ENCODE peak calls at places on chromosomes 12 and 14, in ten cellular contexts. X is sigmoid colon; Z is transverse colon; Y is psoas muscle; K is CD8-positive, alpha-beta memory T cell; J is thoracic aorta; T is CD8-positive, alpha-beta T cell; I is mammary epithelial cell; R is A549; S is lung. O is an unnamed sample. For H3K4me1, the result is how much of the 10 kb centered on the place peaks cover.

GRCh38 chr12:11576104-11576503 is 73.4 kb upstream of the ETV6 start:
- DNase-seq in I (peak), Y (no peak), K (no peak), T (no peak), R (peak), X (peak), Z (no peak), J (no peak), S (no peak), O (no peak)

GRCh38 chr12:108589028-108589839 is 8.7 kb downstream of the TMEM119 start:
- DNase-seq in Y (no peak), X (no peak), T (no peak), R (no peak), I (no peak), K (peak), J (no peak), Z (no peak), S (no peak), O (no peak)

GRCh38 chr12:106323537-106323936 is 21.0 kb downstream of the TCP11L2 start:
- DNase-seq in X (no peak), Y (no peak), T (no peak), R (no peak), S (no peak), I (no peak), Z (no peak), J (no peak), K (no peak), O (no peak)

GRCh38 chr12:101962486-101962885 is 85.1 kb downstream of the DRAM1 start:
- DNase-seq in K (no peak), R (no peak), I (peak), X (no peak), T (no peak), Z (no peak), Y (no peak), J (no peak), S (peak), O (no peak)

GRCh38 chr14:76304536-76305473 is 71.1 kb upstream of the ESRRB start:
- DNase-seq in S (no peak), T (no peak), Z (no peak), Y (no peak), K (no peak), X (no peak), R (no peak), I (no peak), J (no peak), O (no peak)

GRCh38 chr12:54891717-54892478 is 37.6 kb downstream of the MUCL1 start:
- DNase-seq in I (no peak), R (peak), T (no peak), S (peak), K (no peak), X (no peak), Y (no peak), J (no peak), Z (peak), O (no peak)

GRCh38 chr12:89578499-89578898 is 52.7 kb upstream of the POC1B start:
- DNase-seq in T (no peak), K (no peak), J (no peak), X (no peak), I (no peak), Z (no peak), R (no peak), Y (no peak), S (no peak), O (no peak)

GRCh38 chr14:31138301-31138700 is 69.3 kb downstream of the HECTD1 start:
- DNase-seq in K (no peak), J (no peak), S (no peak), I (no peak), T (no peak), Z (no peak), R (no peak), Y (no peak), X (no peak), O (no peak)

GRCh38 chr12:67667276-67668073 is 18.9 kb downstream of the DYRK2 start:
- DNase-seq in T (no peak), R (no peak), S (peak), X (peak), K (no peak), I (no peak), Z (peak), J (no peak), Y (peak), O (peak)

GRCh38 chr14:80653951-80654350 is 287.6 kb downstream of the CEP128 start:
- DNase-seq in J (no peak), T (no peak), K (no peak), Z (no peak), I (no peak), S (no peak), Y (no peak), X (no peak), R (no peak), O (no peak)

GRCh38 chr12:102474438-102475064 is 5.8 kb downstream of the IGF1 start:
- DNase-seq in Y (no peak), K (no peak), T (no peak), J (no peak), X (no peak), R (peak), Z (no peak), I (peak), S (no peak), O (no peak)

GRCh38 chr14:94025720-94026119 is 420 bp upstream of the OTUB2 start:
- DNase-seq in Y (no peak), Z (no peak), T (no peak), R (no peak), K (no peak), J (no peak), X (no peak), I (no peak), S (no peak), O (no peak)

GRCh38 chr12:116141110-116141832 is 136.2 kb downstream of the MED13L start:
- DNase-seq in Z (no peak), K (no peak), S (no peak), J (no peak), Y (no peak), X (no peak), R (no peak), I (no peak), T (no peak), O (no peak)

GRCh38 chr14:103164786-103165185 is 41.5 kb downstream of the TNFAIP2 start:
- DNase-seq in T (no peak), X (no peak), Z (no peak), J (no peak), R (no peak), K (no peak), S (no peak), I (no peak), Y (no peak), O (no peak)

GRCh38 chr14:89428556-89429196 is 11.6 kb upstream of the FOXN3 start:
- DNase-seq in R (no peak), K (no peak), T (no peak), J (no peak), Z (no peak), Y (peak), S (no peak), X (peak), I (peak), O (no peak)

GRCh38 chr14:41476526-41476925 is 130.2 kb upstream of the LRFN5 start:
- DNase-seq in X (no peak), R (no peak), Y (no peak), T (no peak), I (peak), S (no peak), Z (no peak), K (no peak), J (no peak), O (no peak)

GRCh38 chr12:23817345-23817744 is 132.1 kb downstream of the SOX5 start:
- DNase-seq in Y (no peak), R (no peak), K (no peak), T (no peak), S (no peak), I (no peak), Z (no peak), X (no peak), J (no peak), O (no peak)

GRCh38 chr12:14656846-14657245 is 39.6 kb downstream of the GUCY2C start:
- DNase-seq in K (no peak), T (no peak), X (no peak), I (no peak), Z (no peak), R (no peak), S (no peak), Y (no peak), J (no peak), O (no peak)

GRCh38 chr14:99537399-99537798 is 56.2 kb downstream of the CCNK start:
- DNase-seq in J (no peak), T (no peak), Z (peak), K (no peak), Y (no peak), X (peak), R (peak), S (no peak), I (peak), O (no peak)

GRCh38 chr14:21860172-21860571 is 186.6 kb upstream of the OR4E1 start:
- DNase-seq in Y (no peak), I (peak), Z (no peak), R (peak), X (no peak), S (no peak), J (no peak), K (peak), T (no peak), O (no peak)

GRCh38 chr12:81077686-81078441 is at the start of gene ACSS3:
- DNase-seq in K (no peak), Y (peak), R (no peak), I (no peak), J (peak), T (no peak), S (peak), Z (no peak), X (peak), O (peak)

GRCh38 chr12:98741229-98741614 is 96.1 kb downstream of the APAF1 start:
- DNase-seq in J (no peak), X (no peak), Z (no peak), R (no peak), Y (no peak), S (no peak), K (no peak), I (peak), T (no peak), O (no peak)

GRCh38 chr12:22527999-22528398 is 16.3 kb downstream of the C2CD5 start:
- DNase-seq in J (no peak), T (no peak), S (no peak), X (no peak), I (no peak), R (no peak), Y (no peak), K (no peak), Z (no peak), O (no peak)

GRCh38 chr14:37623552-37623951 is 28.1 kb downstream of the TTC6 start:
- DNase-seq in R (peak), T (no peak), S (no peak), X (no peak), J (no peak), K (no peak), Z (no peak), I (peak), Y (no peak), O (no peak)

GRCh38 chr12:20616093-20616492 is 79.0 kb upstream of the SLCO1C1 start:
- DNase-seq in K (no peak), S (no peak), I (no peak), J (no peak), Y (no peak), R (no peak), T (no peak), Z (no peak), X (no peak), O (no peak)
- H3K4me1 ChIP-seq in K (under half), S (under half), I (under half), J (under half), Y (under half), R (under half), T (under half), Z (under half), X (under half), O (under half)

GRCh38 chr14:33375781-33376180 is 437.1 kb downstream of the NPAS3 start:
- DNase-seq in S (no peak), K (no peak), I (no peak), X (no peak), J (no peak), R (no peak), Y (no peak), Z (no peak), T (no peak), O (no peak)

GRCh38 chr14:33377596-33378390 is 439.1 kb downstream of the NPAS3 start:
- DNase-seq in S (no peak), J (no peak), R (no peak), T (no peak), Z (no peak), X (no peak), K (no peak), Y (no peak), I (no peak), O (no peak)

GRCh38 chr14:33376510-33376909 is 437.8 kb downstream of the NPAS3 start:
- DNase-seq in J (no peak), K (no peak), R (no peak), I (no peak), S (no peak), T (no peak), Y (no peak), X (no peak), Z (peak), O (no peak)
- H3K4me1 ChIP-seq in J (under half), K (under half), R (under half), I (under half), S (under half), T (under half), Y (under half), X (under half), Z (under half), O (under half)

DNA sequence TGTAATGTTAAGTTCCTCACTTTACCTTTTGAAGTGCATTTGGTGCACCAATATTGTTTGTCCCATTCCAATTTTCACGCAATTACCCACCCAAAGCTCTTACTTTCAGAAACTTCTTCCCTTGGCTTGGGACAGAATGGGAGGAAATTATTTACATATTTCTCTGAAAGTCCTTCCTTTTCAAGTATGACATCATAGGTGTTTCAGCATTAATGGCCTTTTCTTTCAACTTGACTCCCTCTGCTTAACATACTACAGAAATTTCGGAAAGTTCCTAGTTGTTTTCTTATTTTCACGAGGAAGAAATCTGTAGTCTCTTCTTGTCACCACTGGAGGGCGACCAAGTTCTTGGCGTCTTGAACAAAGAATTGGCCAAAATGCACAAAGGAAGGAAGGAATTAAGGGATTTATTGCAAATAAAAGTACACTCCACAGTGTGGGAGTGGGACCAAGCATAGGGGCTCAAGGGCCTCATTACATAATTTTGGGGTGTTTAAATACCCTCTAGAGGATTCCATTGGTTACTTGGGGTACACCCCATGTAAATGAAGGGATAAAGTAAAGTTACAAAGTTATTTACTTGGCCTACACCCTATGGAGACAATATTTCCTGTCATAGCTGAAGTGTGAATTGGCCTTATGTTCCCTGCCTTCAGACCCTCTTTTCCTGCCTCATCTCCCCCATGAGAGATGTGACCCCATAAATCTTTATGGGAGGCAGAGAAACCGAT is 70.5 kb downstream of the RPL10L start:
- DNase-seq in I (peak), J (no peak), T (no peak), K (no peak), X (no peak), R (peak), Z (peak), Y (no peak), S (no peak), O (no peak)
- H3K4me1 ChIP-seq in I (under half), J (under half), T (under half), K (under half), X (under half), R (under half), Z (under half), Y (under half), S (under half), O (under half)

GRCh38 chr14:68653108-68653507 is 139.8 kb downstream of the ZFP36L1 start:
- DNase-seq in X (no peak), S (no peak), K (no peak), T (no peak), R (no peak), I (no peak), Z (no peak), J (no peak), Y (no peak), O (no peak)

GRCh38 chr14:68651652-68652432 is 141.0 kb downstream of the ZFP36L1 start:
- DNase-seq in T (peak), J (no peak), R (no peak), X (peak), Y (no peak), I (no peak), S (no peak), Z (no peak), K (no peak), O (no peak)

GRCh38 chr14:68651075-68651474 is 141.8 kb downstream of the ZFP36L1 start:
- DNase-seq in J (no peak), K (no peak), Z (no peak), T (no peak), Y (no peak), I (no peak), X (no peak), S (no peak), R (no peak), O (no peak)

GRCh38 chr14:68653754-68654153 is 139.1 kb downstream of the ZFP36L1 start:
- DNase-seq in X (no peak), Z (no peak), Y (no peak), K (no peak), R (no peak), I (no peak), J (no peak), T (no peak), S (no peak), O (no peak)

GRCh38 chr14:68652433-68652690 is 140.5 kb downstream of the ZFP36L1 start:
- DNase-seq in Z (no peak), J (no peak), T (no peak), X (no peak), R (no peak), K (no peak), I (no peak), S (no peak), Y (no peak), O (no peak)
- H3K4me1 ChIP-seq in Z (under half), J (under half), T (under half), X (half or more), R (under half), K (under half), I (under half), S (under half), Y (under half), O (under half)

DNA sequence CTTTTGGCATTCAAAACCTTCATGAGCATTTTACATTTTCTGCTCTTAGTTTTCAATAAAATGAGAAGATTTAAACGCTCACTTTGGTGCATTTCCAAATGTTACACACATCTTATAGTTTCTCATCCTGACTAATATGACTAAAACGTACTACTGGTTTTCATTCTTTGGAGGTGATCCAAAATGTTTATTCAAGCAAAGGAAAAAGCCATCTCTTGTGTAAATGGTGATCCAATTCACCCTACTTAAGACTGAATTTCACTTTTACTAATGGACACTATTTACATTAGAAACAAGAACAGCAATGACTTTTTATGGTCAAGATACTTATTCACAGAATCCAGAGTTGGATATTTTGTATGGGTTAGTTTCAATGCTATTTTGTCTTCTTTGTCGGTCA is 86.6 kb downstream of the KITLG start:
- DNase-seq in Z (no peak), T (no peak), R (no peak), K (no peak), S (no peak), I (peak), X (no peak), Y (no peak), J (no peak), O (no peak)
- H3K4me1 ChIP-seq in Z (under half), T (under half), R (under half), K (under half), S (under half), I (under half), X (under half), Y (under half), J (under half), O (under half)

DNA sequence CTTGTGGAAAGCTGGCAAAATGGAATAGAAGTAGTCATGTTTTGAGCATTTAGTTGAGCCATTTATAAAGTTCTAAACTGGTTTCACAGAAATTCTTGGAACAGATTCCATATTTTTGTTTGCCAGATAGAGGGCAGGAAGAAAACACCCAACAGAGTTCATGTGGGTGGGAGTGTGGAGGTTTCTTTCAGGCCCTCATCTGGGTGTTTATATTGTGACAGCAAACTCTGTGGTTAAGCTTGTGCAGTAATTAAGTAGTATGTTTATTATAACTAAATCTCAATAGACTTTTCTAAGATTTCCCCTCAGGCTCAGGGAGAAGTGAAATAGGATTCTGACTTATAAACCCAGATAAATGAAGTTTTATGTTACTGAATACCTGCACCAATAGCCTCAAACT is 57.4 kb downstream of the SPPL3 start:
- DNase-seq in X (no peak), Y (no peak), R (no peak), Z (no peak), T (no peak), I (no peak), K (no peak), J (no peak), S (no peak), O (no peak)
- H3K4me1 ChIP-seq in X (half or more), Y (half or more), R (under half), Z (under half), T (under half), I (under half), K (under half), J (under half), S (under half), O (half or more)

DNA sequence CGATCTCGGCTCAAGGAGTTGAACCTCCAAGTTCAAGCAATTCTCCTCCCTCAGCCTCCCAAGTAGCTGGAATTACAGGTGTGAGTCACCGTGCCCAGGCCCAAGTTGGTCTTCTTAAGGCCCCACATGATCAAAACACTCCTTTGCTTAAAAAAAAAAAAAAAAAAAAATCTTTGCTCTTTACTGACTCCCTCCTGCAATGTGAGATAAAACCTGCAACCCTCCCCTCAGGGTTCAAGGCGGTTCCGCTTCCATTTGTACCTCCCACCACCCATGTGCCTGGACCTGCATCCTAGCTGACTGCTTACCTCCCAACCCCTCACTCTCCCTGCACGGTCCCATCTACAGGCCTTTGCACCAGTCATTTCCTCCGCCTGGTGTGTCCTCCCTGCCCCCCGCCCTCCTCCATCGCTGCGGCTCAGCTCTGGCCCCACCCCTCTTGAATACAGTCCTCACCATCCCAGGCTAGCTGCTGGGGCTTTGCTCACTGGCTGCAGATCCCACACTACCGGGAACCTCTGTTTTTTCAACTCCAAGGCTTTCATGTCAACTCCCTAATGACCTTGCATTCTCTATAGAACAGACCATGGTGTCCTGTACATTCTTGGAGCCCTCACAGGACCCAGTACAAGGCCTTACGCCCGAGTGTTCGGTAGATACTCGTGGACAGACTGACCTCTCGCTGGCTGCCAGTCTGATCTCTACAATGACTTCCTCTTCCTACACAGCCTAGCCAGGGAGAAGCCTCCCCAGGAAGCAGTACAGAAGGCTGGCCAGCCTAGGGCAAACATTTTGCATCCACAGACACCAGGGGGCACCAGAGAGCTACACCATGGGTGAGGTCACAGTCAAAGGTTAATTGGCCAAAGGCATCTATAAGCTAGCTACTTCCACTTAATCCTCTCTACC is 14.2 kb upstream of the PNMA1 start:
- DNase-seq in K (peak), X (peak), J (no peak), Z (peak), S (peak), T (peak), I (peak), R (peak), Y (peak), O (peak)
- H3K4me1 ChIP-seq in K (under half), X (half or more), J (under half), Z (half or more), S (under half), T (under half), I (under half), R (half or more), Y (half or more), O (under half)

O was measured in gastrocnemius medialis.